ENCODE peak calls at places on chromosomes 3 and 15, in four cellular contexts. M, L, Z and C are unnamed samples.

GRCh38 chr15:65066001-65066634 is 1.7 kb downstream of the RASL12 start:
- DNase-seq in M (no peak), L (no peak), Z (no peak), C (no peak)

GRCh38 chr3:170749185-170749584 is 120.8 kb downstream of the RPL22L1 start:
- DNase-seq in Z (no peak), L (no peak), M (no peak), C (no peak)

GRCh38 chr3:71341721-71342120 is 241.8 kb downstream of the FOXP1 start:
- DNase-seq in Z (no peak), L (no peak), M (no peak), C (no peak)

GRCh38 chr15:73850228-73850627 is 23.1 kb upstream of the TBC1D21 start:
- DNase-seq in Z (no peak), L (no peak), M (no peak), C (no peak)

GRCh38 chr15:65423150-65423976 is 616 bp upstream of the IGDCC4 start:
- DNase-seq in L (no peak), M (no peak), Z (no peak), C (no peak)

GRCh38 chr3:181486496-181486895 is 225.2 kb upstream of the SOX2 start:
- DNase-seq in M (no peak), L (no peak), Z (no peak), C (no peak)

GRCh38 chr15:64224508-64224907 is 61.7 kb upstream of the PPIB start:
- DNase-seq in Z (peak), L (no peak), M (no peak), C (no peak)

GRCh38 chr3:182782149-182782548 is 11.2 kb upstream of the ATP11B start:
- DNase-seq in M (no peak), L (no peak), Z (no peak), C (no peak)

GRCh38 chr15:46892621-46893160 is 824.6 kb upstream of the SEMA6D start:
- DNase-seq in M (no peak), Z (no peak), L (no peak), C (no peak)

GRCh38 chr3:174356596-174356995 is 502.5 kb upstream of the NAALADL2 start:
- DNase-seq in M (no peak), Z (no peak), L (no peak), C (no peak)

GRCh38 chr15:69035205-69035917 is 20.9 kb downstream of the NOX5 start:
- DNase-seq in L (no peak), Z (peak), M (peak), C (peak)

GRCh38 chr3:146166450-146167222 is 5.7 kb upstream of the PLOD2 start:
- DNase-seq in M (peak), L (no peak), Z (peak), C (no peak)

GRCh38 chr3:136750209-136750921 is 1.8 kb downstream of the STAG1 start:
- DNase-seq in L (no peak), Z (peak), M (peak), C (peak)

GRCh38 chr15:68431792-68432401 is at the start of gene ITGA11:
- DNase-seq in L (no peak), Z (no peak), M (peak), C (peak)

GRCh38 chr3:49238274-49239127 is 38.5 kb downstream of the C3orf62 start:
- DNase-seq in M (no peak), Z (peak), L (peak), C (peak)

GRCh38 chr15:77895742-77896141 is 181.8 kb downstream of the TBC1D2B start:
- DNase-seq in Z (no peak), M (no peak), L (no peak), C (no peak)

GRCh38 chr3:118960876-118961275 is 73.8 kb downstream of the IGSF11 start:
- DNase-seq in Z (no peak), M (no peak), L (no peak), C (no peak)

GRCh38 chr15:64717735-64718495 is 57.5 kb downstream of the RBPMS2 start:
- DNase-seq in Z (no peak), M (no peak), L (no peak), C (no peak)

GRCh38 chr3:42025388-42026138 is 63.7 kb upstream of the ULK4 start:
- DNase-seq in L (no peak), Z (no peak), M (peak), C (peak)

GRCh38 chr3:170322501-170323328 is 34.8 kb upstream of the SKIL start:
- DNase-seq in Z (no peak), M (no peak), L (no peak), C (no peak)

GRCh38 chr3:185423178-185423577 is 60.2 kb downstream of the MAP3K13 start:
- DNase-seq in L (no peak), Z (no peak), M (peak), C (peak)

GRCh38 chr15:97623091-97623661 is 337.3 kb upstream of the ARRDC4 start:
- DNase-seq in Z (no peak), L (no peak), M (no peak), C (no peak)

GRCh38 chr3:59503441-59503840 is 453.6 kb upstream of the CFAP20DC start:
- DNase-seq in M (no peak), L (no peak), Z (no peak), C (no peak)

GRCh38 chr3:171646357-171647133 is 163.7 kb downstream of the PLD1 start:
- DNase-seq in Z (peak), M (peak), L (no peak), C (peak)

GRCh38 chr3:196275126-196275525 is 12.4 kb downstream of the PCYT1A start:
- DNase-seq in M (no peak), L (no peak), Z (no peak), C (no peak)
- TF ChIP-seq POLR2AphosphoS2 in M (no peak), L (no peak), Z (no peak), C (no peak)

GRCh38 chr15:39881790-39882189 is 38.3 kb downstream of the GPR176 start:
- DNase-seq in M (no peak), Z (no peak), L (no peak), C (no peak)

GRCh38 chr15:39874890-39875549 is 45.0 kb downstream of the GPR176 start:
- DNase-seq in L (no peak), M (peak), Z (peak), C (peak)

GRCh38 chr15:39882602-39883001 is 37.5 kb downstream of the GPR176 start:
- DNase-seq in M (no peak), L (no peak), Z (no peak), C (no peak)

GRCh38 chr15:39880718-39881387 is 39.2 kb downstream of the GPR176 start:
- DNase-seq in M (no peak), L (no peak), Z (no peak), C (no peak)

DNA sequence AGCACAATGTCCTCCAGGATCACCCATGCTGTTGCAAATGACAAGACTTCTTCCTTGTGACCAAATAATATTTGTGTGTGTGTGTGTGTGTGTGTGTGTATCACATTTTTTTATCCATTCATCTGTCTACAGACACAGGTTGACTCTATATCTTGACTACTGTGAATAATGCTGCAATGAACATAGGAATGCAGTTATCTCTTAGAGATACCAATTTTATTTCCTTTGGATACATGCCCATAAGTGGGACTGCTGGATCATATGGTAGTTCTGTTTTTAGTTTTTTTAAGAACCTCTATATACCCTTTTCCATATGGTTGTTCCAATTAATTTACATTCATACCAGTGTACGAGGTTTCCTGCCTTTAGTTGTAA is 41.7 kb downstream of the GPR176 start:
- DNase-seq in M (no peak), Z (no peak), L (no peak), C (no peak)
- TF ChIP-seq BHLHE40 in M (no peak), Z (no peak), L (no peak), C (no peak)

DNA sequence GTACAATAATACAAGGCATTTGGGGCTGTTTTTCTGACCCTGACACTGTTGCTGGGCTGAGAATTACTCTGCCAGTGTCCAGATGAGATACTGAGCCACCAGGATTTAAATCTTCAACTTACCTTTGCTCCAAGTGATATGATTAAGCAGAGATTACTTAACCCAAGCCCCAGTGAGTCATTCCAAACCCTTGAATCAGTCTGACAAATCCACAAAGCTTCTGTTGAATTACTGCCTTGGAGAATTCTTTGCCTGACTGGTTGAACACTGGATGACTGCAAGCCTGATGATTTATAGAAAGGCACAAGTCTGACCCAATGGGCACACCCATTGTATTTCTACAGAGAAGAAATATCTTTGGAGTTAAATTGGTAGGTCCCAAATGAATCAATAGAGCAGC is 88.2 kb upstream of the TSC22D2 start:
- DNase-seq in Z (peak), M (peak), L (no peak), C (no peak)
- TF ChIP-seq POLR2AphosphoS2 in Z (no peak), M (no peak), L (no peak), C (no peak)

DNA sequence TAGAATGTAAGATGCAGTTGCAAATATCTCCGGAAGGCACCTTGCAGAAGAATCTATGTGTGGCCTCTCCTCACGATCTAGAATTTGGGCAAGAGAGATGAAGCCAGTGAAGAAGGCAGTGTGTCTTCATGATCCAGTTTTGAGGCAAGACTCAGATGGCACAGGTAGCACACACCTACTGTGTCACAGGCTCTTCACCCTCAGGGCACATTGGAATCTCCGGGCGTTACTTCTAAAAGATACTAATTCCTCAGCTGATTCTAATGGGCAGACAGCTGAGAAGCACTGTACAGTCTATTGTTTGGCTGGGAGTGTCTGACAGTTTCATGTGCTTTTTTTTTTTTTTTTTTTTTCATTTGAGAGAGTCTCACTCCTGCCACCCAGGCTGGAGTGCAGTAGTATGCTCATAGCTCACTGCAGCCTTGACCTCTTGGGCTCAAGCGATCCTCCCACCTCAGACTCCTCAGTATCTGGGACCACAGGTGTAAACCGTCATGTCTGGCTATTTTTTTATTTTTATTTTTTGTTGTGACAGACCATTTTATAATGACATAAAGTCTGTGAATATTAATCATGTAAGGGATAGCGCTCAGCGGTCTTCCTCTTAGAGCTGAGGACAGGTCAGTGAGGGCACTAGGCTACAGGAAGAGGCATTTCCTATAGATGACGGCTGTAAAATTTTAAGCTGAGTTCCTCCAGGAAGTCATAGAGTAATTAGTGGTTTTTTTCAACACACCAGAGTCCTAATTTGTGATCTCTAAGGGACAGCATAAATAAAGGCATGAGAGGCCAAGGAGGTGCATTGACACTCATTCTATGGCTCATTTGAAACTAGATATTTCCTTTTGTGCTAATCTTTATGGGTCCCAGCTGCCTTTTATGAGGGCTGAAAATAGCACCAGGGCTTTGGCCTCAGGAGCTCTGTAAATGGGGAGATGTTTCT is 4.0 kb downstream of the C3orf52 start:
- DNase-seq in L (no peak), M (no peak), Z (no peak), C (no peak)
- TF ChIP-seq BHLHE40 in L (no peak), M (no peak), Z (no peak), C (no peak)

GRCh38 chr3:47578119-47578630 is 490 bp downstream of the CSPG5 start:
- DNase-seq in Z (no peak), L (no peak), M (no peak), C (peak)
- TF ChIP-seq POLR2AphosphoS2 in Z (no peak), L (no peak), M (no peak), C (no peak)

DNA sequence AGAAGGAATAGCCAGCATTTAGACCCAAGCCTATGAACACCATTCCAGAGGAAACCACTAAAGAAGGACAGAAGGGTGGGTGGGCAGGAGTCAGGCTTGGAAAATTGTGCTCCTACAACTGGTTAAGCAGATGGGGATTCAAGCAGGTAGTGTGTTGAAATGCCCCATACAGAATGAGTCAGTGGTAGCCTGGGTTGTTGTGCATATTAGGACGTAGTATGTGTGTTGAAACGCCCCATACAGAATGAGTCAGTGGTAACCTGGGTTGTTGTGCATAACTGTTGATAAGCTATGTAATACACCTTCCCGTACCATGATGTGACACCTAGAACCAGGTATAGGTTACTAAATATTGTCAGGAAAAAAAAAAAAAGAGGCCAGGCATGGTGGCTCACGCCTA is 34.0 kb downstream of the MINDY4B start:
- DNase-seq in Z (no peak), L (no peak), M (peak), C (no peak)
- TF ChIP-seq BHLHE40 in Z (no peak), L (no peak), M (no peak), C (no peak)